ENCODE peak calls at places on chromosomes 4 and X, in ten cellular contexts. A is hypothalamus; P is occipital lobe; E is CD4-positive, alpha-beta T cell; H is activated T-helper 1 cell treated with Interleukin-2 at 50 U/mL for 16 hours; Q is SJSA1; K is HEK293T; X is stimulated activated CD4-positive, alpha-beta T cell treated with anti-CD3 and anti-CD28 coated beads, Interleukin-12 subunit alpha, Interleukin-12 subunit beta, amount 100 ng/mL, for 24 hours; W is left ventricle myocardium superior; C is NCI-H2029. T is an unnamed sample.

GRCh38 chr4:128354205-128354821 is 66.7 kb upstream of the PGRMC2 start:
- DNase-seq in K (no peak), W (no peak), A (no peak), P (no peak), E (no peak), X (no peak), Q (peak), H (no peak), C (peak), T (peak)

GRCh38 chr4:113646456-113646809 is 115.1 kb downstream of the CAMK2D start:
- DNase-seq in Q (no peak), K (no peak), E (no peak), P (no peak), W (peak), A (no peak), X (no peak), C (no peak), H (no peak), T (no peak)

GRCh38 chr4:10123227-10124101 is 6.9 kb upstream of the WDR1 start:
- DNase-seq in Q (no peak), K (no peak), P (no peak), X (no peak), A (no peak), E (no peak), H (no peak), C (no peak), W (no peak), T (peak)

GRCh38 chrX:14676431-14676830 is 147.1 kb downstream of the GLRA2 start:
- DNase-seq in W (no peak), X (no peak), H (no peak), E (no peak), K (no peak), C (no peak), Q (peak), A (no peak), P (no peak), T (peak)

GRCh38 chrX:103248553-103248952 is 6.4 kb downstream of the TCEAL8 start:
- DNase-seq in X (no peak), K (no peak), E (no peak), H (no peak), Q (no peak), C (no peak), A (no peak), P (no peak), W (no peak), T (peak)

GRCh38 chr4:152162331-152162697 is 373.6 kb downstream of the FBXW7 start:
- DNase-seq in W (no peak), E (no peak), P (no peak), A (no peak), Q (no peak), K (no peak), X (no peak), C (no peak), H (no peak), T (no peak)

GRCh38 chrX:110836982-110837381 is 41.4 kb upstream of the CHRDL1 start:
- DNase-seq in C (no peak), W (no peak), A (no peak), P (no peak), X (no peak), E (no peak), K (peak), H (no peak), Q (no peak), T (no peak)

GRCh38 chr4:133483600-133484246 is 334.6 kb downstream of the PCDH10 start:
- DNase-seq in A (no peak), K (no peak), H (no peak), Q (no peak), C (no peak), E (no peak), X (no peak), P (no peak), W (no peak), T (peak)